ENCODE peak calls at places on chromosomes 16 and 17, in eight cellular contexts. M is SK-N-SH; B is CD4-positive, alpha-beta memory T cell; R is CD8-positive, alpha-beta T cell; L is A549; T is AG10803; S is H7; G is lower leg skin. Q is an unnamed sample.
A peak's percentile ranks its signal among the peaks of the same experiment; 100 is the strongest.

GRCh38 chr17:9104370-9105041 is 83.2 kb downstream of the NTN1 start:
- DNase-seq in R (no peak), G (no peak), B (no peak), T (no peak), L (no peak), S (no peak), M (no peak), Q (no peak)

GRCh38 chr16:29232811-29233704 is 173.5 kb downstream of the NPIPB11 start:
- DNase-seq in B (no peak), L (no peak), T (no peak), S (no peak), G (peak; percentile 79), R (no peak), M (no peak), Q (no peak)

GRCh38 chr16:82185012-82185411 is 15.0 kb upstream of the MPHOSPH6 start:
- DNase-seq in M (no peak), S (no peak), L (no peak), G (no peak), R (no peak), T (no peak), B (no peak), Q (no peak)

GRCh38 chr17:50847566-50847965 is 12.2 kb downstream of the WFIKKN2 start:
- DNase-seq in S (no peak), G (no peak), L (no peak), T (no peak), M (no peak), B (no peak), R (no peak), Q (no peak)

GRCh38 chr17:80375186-80375585 is 39.8 kb upstream of the ENDOV start:
- DNase-seq in M (no peak), L (no peak), R (no peak), S (peak; percentile 64), T (no peak), B (no peak), G (no peak), Q (no peak)

GRCh38 chr17:1145311-1145986 is 34.3 kb downstream of the ABR start:
- DNase-seq in S (no peak), R (no peak), T (no peak), G (no peak), B (no peak), L (no peak), M (no peak), Q (no peak)

GRCh38 chr17:72812823-72813222 is 279.7 kb downstream of the SLC39A11 start:
- DNase-seq in S (no peak), G (peak; percentile 23), M (no peak), L (no peak), T (no peak), B (no peak), R (no peak), Q (no peak)

GRCh38 chr17:39196820-39197331 is 593 bp downstream of the CACNB1 start:
- DNase-seq in S (peak; percentile 84), M (peak; percentile 89), R (no peak), L (peak; percentile 83), G (no peak), B (no peak), T (peak; percentile 28), Q (no peak)

GRCh38 chr17:56269509-56269908 is 116.2 kb downstream of the ANKFN1 start:
- DNase-seq in T (peak; percentile 84), R (no peak), L (no peak), B (no peak), G (no peak), S (no peak), M (no peak), Q (no peak)

GRCh38 chr16:56360117-56361008 is 65.0 kb downstream of the AMFR start:
- DNase-seq in S (peak; percentile 34), L (no peak), R (no peak), B (no peak), M (peak; percentile 11), T (no peak), G (peak; percentile 82), Q (no peak)

GRCh38 chr17:81644496-81644895 is 7.5 kb downstream of the TSPAN10 start:
- DNase-seq in G (no peak), L (no peak), S (peak; percentile 59), M (no peak), R (no peak), B (no peak), T (no peak), Q (no peak)

GRCh38 chr16:68378436-68379415 is 67.9 kb downstream of the PRMT7 start:
- DNase-seq in L (no peak), T (no peak), G (no peak), B (no peak), M (no peak), R (no peak), S (no peak), Q (no peak)

GRCh38 chr17:4229627-4230026 is 34.2 kb downstream of the ANKFY1 start:
- DNase-seq in M (no peak), R (no peak), B (no peak), S (no peak), G (peak; percentile 86), L (no peak), T (peak; percentile 91), Q (no peak)

GRCh38 chr17:61402073-61402541 is 2.5 kb downstream of the TBX2 start:
- DNase-seq in G (no peak), B (no peak), R (no peak), M (peak; percentile 67), T (no peak), L (no peak), S (no peak), Q (no peak)

GRCh38 chr17:14359251-14359939 is 58.5 kb downstream of the HS3ST3B1 start:
- DNase-seq in L (no peak), R (peak; percentile 36), B (no peak), T (no peak), S (no peak), G (no peak), M (no peak), Q (no peak)

GRCh38 chr16:85090166-85090565 is 22.1 kb downstream of the CIBAR2 start:
- DNase-seq in L (no peak), T (no peak), B (no peak), M (peak; percentile 48), S (no peak), G (no peak), R (no peak), Q (no peak)

GRCh38 chr16:23403547-23403946 is 49.4 kb downstream of the COG7 start:
- DNase-seq in G (no peak), M (no peak), B (no peak), R (no peak), L (no peak), T (no peak), S (no peak), Q (no peak)

GRCh38 chr17:43517615-43518386 is 28.3 kb downstream of the ETV4 start:
- DNase-seq in S (no peak), L (no peak), G (peak; percentile 29), R (no peak), M (no peak), B (no peak), T (peak; percentile 56), Q (no peak)

GRCh38 chr16:68227850-68228553 is 7.9 kb downstream of the ESRP2 start:
- DNase-seq in M (no peak), T (no peak), L (no peak), B (no peak), R (no peak), S (no peak), G (peak; percentile 82), Q (no peak)

GRCh38 chr16:856811-857210 is 56.3 kb upstream of the GNG13 start:
- DNase-seq in R (no peak), T (no peak), S (no peak), L (no peak), B (no peak), M (no peak), G (no peak), Q (no peak)

GRCh38 chr17:42287305-42288077 is 807 bp upstream of the STAT5A start:
- DNase-seq in L (no peak), G (peak; percentile 90), T (peak; percentile 34), B (peak; percentile 38), M (peak; percentile 41), S (peak; percentile 63), R (peak; percentile 39), Q (peak; percentile 75)
- H3K4me3 ChIP-seq in L (peak overlapping the region; percentile 62), G (peak overlapping the region; percentile 57), T (peak overlapping the region; percentile 54), B (peak overlapping the region; percentile 86), M (peak overlapping the region; percentile 58), S (peak overlapping the region; percentile 48), R (peak overlapping the region; percentile 74), Q (peak overlapping the region; percentile 81)

DNA sequence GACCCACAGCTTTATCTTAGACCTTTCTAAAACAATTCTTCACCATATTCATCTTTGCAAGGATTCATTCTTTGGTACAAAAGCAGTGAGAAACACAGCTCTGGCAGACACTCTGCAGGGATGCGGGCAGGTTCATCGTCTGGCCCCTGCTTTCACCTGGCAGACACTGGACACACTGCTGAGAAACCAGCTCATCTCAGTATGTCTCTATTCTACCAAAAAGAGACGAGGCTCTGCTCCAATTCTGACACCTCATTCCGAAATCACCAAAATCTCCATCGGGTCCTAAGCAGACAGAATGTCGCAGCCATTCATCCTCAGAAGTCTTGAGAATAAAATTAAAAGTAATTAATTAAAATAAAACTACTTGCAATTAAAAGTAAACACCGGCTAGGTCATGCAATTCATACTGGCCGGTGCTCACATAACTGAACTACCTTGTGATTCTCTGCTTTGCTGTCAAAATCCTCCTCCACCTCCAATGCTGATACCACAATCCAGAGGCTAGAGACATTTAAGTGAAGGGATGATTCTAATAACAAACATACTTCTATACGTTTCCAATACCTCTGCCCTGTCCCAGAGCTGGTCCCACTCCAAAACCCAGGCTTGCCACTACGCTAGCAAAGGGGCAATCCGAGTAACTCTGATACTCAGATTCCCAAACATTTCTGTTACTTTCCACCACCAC is 1.3 kb downstream of the RNF157 start:
- DNase-seq in B (no peak), T (no peak), R (no peak), L (no peak), M (no peak), G (no peak), S (no peak), Q (no peak)
- H3K4me3 ChIP-seq in B (no peak overlapping the region), T (no peak overlapping the region), R (peak overlapping the region; percentile 58), L (no peak overlapping the region), M (no peak overlapping the region), G (no peak overlapping the region), S (no peak overlapping the region), Q (peak overlapping the region; percentile 53)

DNA sequence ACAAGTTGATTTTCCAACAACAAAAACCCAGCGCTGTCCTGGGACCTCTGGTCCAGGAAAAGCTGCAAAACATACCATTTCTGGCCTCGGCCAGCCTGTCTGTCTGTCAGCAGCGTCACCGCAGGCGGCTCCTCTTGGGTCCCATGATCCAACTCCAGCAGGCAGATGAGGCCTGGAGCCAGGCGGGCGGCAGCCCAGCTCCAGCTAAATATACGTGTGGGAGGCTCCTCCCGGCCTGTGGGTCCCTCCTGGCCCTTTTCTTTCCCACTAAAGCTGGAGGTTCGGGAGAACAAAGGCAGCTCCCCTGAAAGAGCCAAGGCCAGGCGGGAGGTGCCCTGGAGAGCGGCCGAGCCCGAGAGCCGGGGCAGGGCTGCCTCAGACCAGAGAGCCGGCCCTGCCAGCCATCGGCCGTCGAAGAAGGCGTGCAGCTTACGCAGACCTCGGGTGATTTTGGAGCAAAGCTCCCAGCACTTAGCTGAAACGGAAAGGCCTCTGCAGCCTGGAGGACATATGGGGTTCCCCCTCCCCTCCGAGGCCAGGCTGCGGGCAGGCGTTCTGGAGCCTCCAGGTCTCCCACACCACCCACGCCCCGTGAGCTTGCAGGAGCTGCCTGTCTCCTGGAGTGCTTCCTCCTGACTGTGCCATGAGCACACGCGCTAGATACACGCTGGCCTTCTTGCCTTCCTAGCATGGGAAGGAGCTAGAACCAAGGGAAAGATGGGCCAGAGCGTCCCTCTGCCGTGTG is 19.9 kb upstream of the JPH3 start:
- DNase-seq in M (peak; percentile 48), B (no peak), G (peak; percentile 94), T (peak; percentile 82), L (no peak), S (peak; percentile 83), R (no peak), Q (no peak)
- H3K4me3 ChIP-seq in M (peak overlapping the region; percentile 50), B (no peak overlapping the region), G (no peak overlapping the region), T (peak overlapping the region; percentile 30), L (peak overlapping the region; percentile 8), S (no peak overlapping the region), R (no peak overlapping the region), Q (no peak overlapping the region)

GRCh38 chr17:78251773-78252103 is 20.3 kb downstream of the TMEM235 start:
- DNase-seq in L (no peak), S (no peak), M (no peak), G (no peak), B (no peak), T (no peak), R (no peak), Q (no peak)
- H3K4me3 ChIP-seq in L (no peak overlapping the region), S (no peak overlapping the region), M (no peak overlapping the region), G (no peak overlapping the region), B (peak overlapping the region; percentile 54), T (no peak overlapping the region), R (peak overlapping the region; percentile 51), Q (peak overlapping the region; percentile 43)

Q was measured in CD4-positive, CD25-positive, alpha-beta regulatory T cell.